ENCODE peak calls at places on chromosomes 13 and 19, in seven cellular contexts. X is GM12891, M is K562, W is H1, F is HepG2, V is GM12878, Z is SK-N-SH. R is an unnamed sample.

GRCh38 chr13:98143601-98144500 is 957 bp downstream of the FARP1 start:
- DNase-seq in X (no peak), M (no peak), W (no peak), F (no peak), V (no peak), Z (peak; percentile 75), R (no peak)

GRCh38 chr19:4066176-4066606 is 508 bp downstream of the ZBTB7A start:
- DNase-seq in X (no peak), M (no peak), W (no peak), F (no peak), V (no peak), Z (no peak), R (no peak)

GRCh38 chr19:10991076-10991475 is 30.2 kb downstream of the SMARCA4 start:
- DNase-seq in X (no peak), M (no peak), W (no peak), F (no peak), V (no peak), Z (no peak), R (no peak)

GRCh38 chr19:28595722-28596121 is 617.2 kb downstream of the UQCRFS1 start:
- DNase-seq in X (no peak), M (no peak), W (no peak), F (no peak), V (no peak), Z (no peak), R (no peak)

GRCh38 chr19:4338441-4339350 is at the start of gene STAP2:
- DNase-seq in X (no peak), M (peak; percentile 40), W (no peak), F (peak; percentile 44), V (no peak), Z (no peak), R (no peak)

GRCh38 chr13:76723551-76724232 is 162.5 kb downstream of the KCTD12 start:
- DNase-seq in X (no peak), M (no peak), W (peak; percentile 17), F (no peak), V (no peak), Z (no peak), R (no peak)

GRCh38 chr19:11382898-11383705 is 1.0 kb downstream of the EPOR start:
- DNase-seq in X (no peak), M (peak; percentile 95), W (no peak), F (peak; percentile 70), V (no peak), Z (peak; percentile 74), R (peak; percentile 39)

GRCh38 chr13:112132142-112132541 is 65.2 kb downstream of the SOX1 start:
- DNase-seq in X (no peak), M (no peak), W (no peak), F (no peak), V (no peak), Z (no peak), R (no peak)

GRCh38 chr19:35051796-35052195 is 10.3 kb downstream of the HPN start:
- DNase-seq in X (no peak), M (no peak), W (no peak), F (no peak), V (no peak), Z (no peak), R (no peak)

GRCh38 chr13:43446126-43446525 is 340.6 kb downstream of the ENOX1 start:
- DNase-seq in X (no peak), M (no peak), W (no peak), F (no peak), V (no peak), Z (no peak), R (no peak)

GRCh38 chr13:100664171-100664900 is 10.3 kb downstream of the TMTC4 start:
- DNase-seq in X (no peak), M (no peak), W (no peak), F (no peak), V (no peak), Z (no peak), R (no peak)

GRCh38 chr13:76791290-76791664 is 94.9 kb downstream of the KCTD12 start:
- DNase-seq in X (no peak), M (no peak), W (peak; percentile 1), F (no peak), V (no peak), Z (no peak), R (no peak)

GRCh38 chr13:100128838-100129237 is 39.9 kb downstream of the PCCA start:
- DNase-seq in X (no peak), M (no peak), W (no peak), F (peak; percentile 58), V (no peak), Z (no peak), R (no peak)

GRCh38 chr13:39363393-39363792 is 239.6 kb downstream of the LHFPL6 start:
- DNase-seq in X (no peak), M (no peak), W (no peak), F (no peak), V (no peak), Z (no peak), R (no peak)

GRCh38 chr19:48556163-48556562 is 4.2 kb downstream of the SULT2B1 start:
- DNase-seq in X (no peak), M (no peak), W (no peak), F (peak; percentile 75), V (no peak), Z (no peak), R (no peak)

GRCh38 chr19:49613374-49613773 is 22.4 kb downstream of the PRR12 start:
- DNase-seq in X (no peak), M (no peak), W (no peak), F (no peak), V (no peak), Z (no peak), R (no peak)

GRCh38 chr13:107586216-107586615 is 629.1 kb downstream of the LIG4 start:
- DNase-seq in X (no peak), M (no peak), W (no peak), F (no peak), V (no peak), Z (no peak), R (no peak)

DNA sequence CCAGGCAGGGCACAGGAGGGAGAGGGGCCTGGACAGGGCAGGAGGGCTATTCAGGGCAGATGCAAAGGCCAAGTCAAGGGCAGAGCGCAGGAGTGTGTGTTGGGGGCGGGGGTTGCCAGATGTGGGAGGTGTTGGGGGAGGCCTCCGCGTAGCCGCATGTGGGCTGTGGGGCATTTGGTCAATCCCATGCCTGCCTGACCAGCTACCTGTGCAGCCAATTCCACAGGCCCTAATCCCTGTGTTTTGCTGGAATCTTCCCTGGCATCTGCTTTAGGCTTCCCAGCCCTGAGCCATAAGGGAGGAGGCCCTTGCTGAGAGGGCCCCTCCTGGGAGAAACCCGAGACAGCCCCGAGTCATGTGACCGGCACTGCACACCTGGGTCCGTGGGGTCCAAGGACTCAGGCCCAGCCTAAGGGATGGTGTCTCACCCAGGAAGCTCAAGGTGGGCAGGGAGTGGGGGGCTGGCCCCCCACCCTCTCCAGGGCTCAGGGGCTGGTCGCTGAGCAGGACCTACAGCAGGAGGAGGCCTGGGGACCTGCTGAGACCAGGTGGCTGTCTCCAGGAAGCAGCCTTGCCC is 20.3 kb downstream of the RFX1 start:
- DNase-seq in X (peak; percentile 59), M (no peak), W (no peak), F (no peak), V (no peak), Z (no peak), R (no peak)
- TF ChIP-seq TAF1 in X (no peak), M (no peak), W (no peak), F (no peak), V (no peak), Z (no peak), R (no peak)

DNA sequence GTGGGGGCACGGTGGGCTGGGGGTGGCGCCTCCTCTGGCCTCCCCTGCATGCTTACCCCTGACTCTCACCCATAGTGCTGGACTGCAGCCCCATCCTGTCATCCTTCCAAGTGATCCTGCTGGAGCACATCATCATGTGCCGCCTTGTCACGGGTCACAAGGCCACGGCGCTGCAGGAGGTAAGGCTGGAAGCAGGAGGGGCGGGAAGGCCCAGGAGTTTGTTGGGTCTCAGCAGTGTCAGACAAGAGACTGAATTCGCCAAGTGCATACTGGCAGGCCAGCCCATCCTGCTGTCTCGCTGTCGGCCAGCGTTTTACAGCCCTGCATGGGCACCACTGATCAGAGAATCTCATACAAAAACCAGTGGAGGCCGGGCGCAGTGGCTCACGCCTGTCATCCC is 23.1 kb downstream of the MAU2 start:
- DNase-seq in X (no peak), M (no peak), W (no peak), F (no peak), V (no peak), Z (no peak), R (no peak)
- TF ChIP-seq POLR2AphosphoS5 in X (no peak), M (no peak), W (no peak), F (no peak), V (no peak), Z (no peak), R (no peak)

GRCh38 chr13:83453300-83453699 is 429.0 kb downstream of the SLITRK1 start:
- DNase-seq in X (no peak), M (no peak), W (no peak), F (no peak), V (no peak), Z (no peak), R (no peak)

GRCh38 chr13:83453723-83454122 is 428.6 kb downstream of the SLITRK1 start:
- DNase-seq in X (no peak), M (no peak), W (no peak), F (no peak), V (no peak), Z (no peak), R (no peak)

GRCh38 chr13:83452292-83452950 is 429.9 kb downstream of the SLITRK1 start:
- DNase-seq in X (no peak), M (no peak), W (no peak), F (no peak), V (no peak), Z (no peak), R (no peak)

GRCh38 chr13:83449666-83450395 is 432.4 kb downstream of the SLITRK1 start:
- DNase-seq in X (no peak), M (no peak), W (no peak), F (no peak), V (no peak), Z (no peak), R (no peak)

GRCh38 chr13:83450586-83450985 is 431.7 kb downstream of the SLITRK1 start:
- DNase-seq in X (no peak), M (no peak), W (no peak), F (no peak), V (no peak), Z (no peak), R (no peak)
- TF ChIP-seq TAF1 in X (no peak), M (no peak), W (no peak), F (no peak), V (no peak), Z (no peak), R (no peak)

GRCh38 chr13:44932850-44933251 is 56.4 kb downstream of the NUFIP1 start:
- DNase-seq in X (no peak), M (no peak), W (no peak), F (no peak), V (no peak), Z (no peak), R (no peak)
- TF ChIP-seq POLR2AphosphoS5 in X (no peak), M (no peak), W (no peak), F (no peak), V (no peak), Z (no peak), R (no peak)